ENCODE peak calls at places on chromosomes 13 and 19, in seven cellular contexts. H is spleen, N is transverse colon, Y is A549, E is stomach, P is IMR-90, Q is right lobe of liver. V is an unnamed sample.

GRCh38 chr13:48156466-48156865 is 61.6 kb upstream of the MED4 start:
- DNase-seq in P (no peak), Y (no peak), Q (no peak), E (peak; percentile 30), H (peak; percentile 89), N (peak; percentile 51), V (peak; percentile 71)

GRCh38 chr19:39671739-39672363 is 16.1 kb downstream of the LGALS16 start:
- DNase-seq in Q (no peak), P (peak; percentile 43), Y (peak; percentile 83), H (no peak), N (no peak), E (peak; percentile 29), V (no peak)

GRCh38 chr19:17090501-17091074 is 15.0 kb downstream of the MYO9B start:
- DNase-seq in N (no peak), Q (no peak), E (no peak), P (peak; percentile 60), Y (no peak), H (no peak), V (peak; percentile 68)

GRCh38 chr19:39160889-39161672 is 35.5 kb downstream of the PAK4 start:
- DNase-seq in Y (no peak), Q (no peak), P (peak; percentile 47), H (peak; percentile 63), E (no peak), N (no peak), V (no peak)

GRCh38 chr13:20518652-20519051 is 7.0 kb downstream of the CRYL1 start:
- DNase-seq in H (no peak), Q (no peak), N (no peak), Y (no peak), P (no peak), E (no peak), V (no peak)

GRCh38 chr13:74662895-74663294 is 528.7 kb upstream of the KLF12 start:
- DNase-seq in N (no peak), E (no peak), P (no peak), Q (no peak), H (no peak), Y (no peak), V (no peak)

GRCh38 chr13:41029629-41030028 is 10.5 kb upstream of the ELF1 start:
- DNase-seq in H (no peak), E (no peak), N (no peak), P (no peak), Q (no peak), Y (no peak), V (no peak)

GRCh38 chr13:111211789-111212516 is 96.8 kb downstream of the ARHGEF7 start:
- DNase-seq in Q (no peak), E (no peak), P (peak; percentile 33), H (no peak), N (no peak), Y (no peak), V (no peak)

GRCh38 chr13:105442941-105443340 is 1092.5 kb downstream of the EFNB2 start:
- DNase-seq in H (no peak), P (peak; percentile 100), Q (no peak), Y (peak; percentile 87), N (no peak), E (no peak), V (no peak)

GRCh38 chr19:3266792-3267469 is 42.5 kb downstream of the CELF5 start:
- DNase-seq in E (no peak), N (no peak), Y (no peak), Q (no peak), P (no peak), H (no peak), V (no peak)

GRCh38 chr19:10612515-10613119 is 12.7 kb upstream of the SLC44A2 start:
- DNase-seq in N (peak; percentile 61), E (peak; percentile 96), P (no peak), Q (no peak), H (peak; percentile 89), Y (no peak), V (peak; percentile 59)

GRCh38 chr13:34533941-34534340 is 408.1 kb upstream of the NBEA start:
- DNase-seq in E (no peak), Q (no peak), H (no peak), Y (no peak), N (no peak), P (no peak), V (no peak)

GRCh38 chr13:25943666-25944065 is 108.2 kb downstream of the SHISA2 start:
- DNase-seq in P (no peak), H (no peak), N (no peak), E (no peak), Q (no peak), Y (no peak), V (no peak)

GRCh38 chr19:41321600-41322270 is 11.8 kb downstream of the CCDC97 start:
- DNase-seq in N (peak; percentile 41), Y (peak; percentile 76), E (no peak), H (no peak), Q (no peak), P (peak; percentile 80), V (peak; percentile 59)

GRCh38 chr13:20349564-20350379 is 117.7 kb upstream of the GJB6 start:
- DNase-seq in P (no peak), Q (no peak), E (no peak), Y (no peak), N (no peak), H (no peak), V (no peak)

GRCh38 chr13:24866488-24866887 is 102.5 kb downstream of the RNF17 start:
- DNase-seq in N (no peak), E (no peak), H (no peak), Y (no peak), P (no peak), Q (no peak), V (no peak)
- TF ChIP-seq CTCF in N (no peak), E (no peak), H (no peak), Y (no peak), P (no peak), Q (no peak), V (no peak)

GRCh38 chr19:57632987-57633831 is at the start of gene ZNF211:
- DNase-seq in N (peak; percentile 93), P (peak; percentile 93), Q (peak; percentile 94), E (peak; percentile 92), H (peak; percentile 93), Y (peak; percentile 95), V (peak; percentile 96)
- TF ChIP-seq POLR2A in N (peak; percentile 31), P (no peak), Q (no peak), E (no peak), H (no peak), Y (peak; percentile 55), V (no peak)

DNA sequence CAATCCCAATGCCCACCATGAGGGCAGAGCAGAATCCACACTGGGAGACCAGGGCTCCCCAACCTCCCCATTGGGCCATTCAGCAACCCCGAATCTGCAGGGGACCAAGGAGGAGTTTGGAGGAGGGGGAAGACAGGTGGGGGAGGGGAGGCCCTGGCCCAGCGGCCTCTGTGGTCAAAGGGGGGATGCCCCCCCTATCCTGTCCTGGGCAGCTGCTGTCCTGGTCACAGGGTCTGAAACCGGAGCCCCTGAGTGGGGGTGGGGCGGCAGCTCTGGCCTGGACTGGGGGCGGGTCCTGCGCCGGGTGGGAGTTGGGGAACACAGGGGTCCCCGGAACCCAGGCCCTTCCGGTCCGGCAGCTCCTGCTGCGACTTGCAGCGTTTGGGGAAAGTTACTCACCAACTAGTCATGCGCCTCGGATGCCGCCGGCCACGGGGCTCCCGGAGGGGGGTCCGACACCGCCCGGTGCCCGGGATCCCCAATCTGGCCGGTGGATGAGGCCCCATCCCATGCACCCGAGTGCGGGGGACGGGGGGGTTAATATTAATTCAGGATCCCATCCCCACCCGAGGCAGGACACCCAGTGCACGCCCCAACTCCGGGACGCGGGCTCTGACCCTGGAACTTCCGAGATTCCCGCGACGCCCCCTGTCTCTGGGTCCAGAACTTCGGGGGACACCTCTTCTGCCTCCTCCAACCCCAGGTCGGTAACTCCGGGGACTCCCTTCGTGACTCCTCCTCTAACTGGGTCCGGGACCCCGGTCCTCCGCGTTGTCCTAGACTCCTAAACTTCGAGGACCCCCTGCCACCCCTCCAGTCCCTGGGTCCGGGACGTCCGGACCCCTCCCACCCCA is 868 bp downstream of the HOMER3 start:
- DNase-seq in P (peak; percentile 46), N (peak; percentile 60), Y (no peak), H (peak; percentile 83), Q (no peak), E (peak; percentile 37), V (no peak)
- H3K27ac ChIP-seq in P (peak overlapping the region; percentile 74), N (peak overlapping the region; percentile 48), Y (peak overlapping the region; percentile 99), H (peak overlapping the region; percentile 85), Q (peak overlapping the region; percentile 26), E (peak overlapping the region; percentile 80), V (peak overlapping the region; percentile 27)

GRCh38 chr19:48591021-48591420 is 15.5 kb upstream of the SPACA4 start:
- DNase-seq in N (no peak), Q (no peak), E (no peak), P (no peak), H (no peak), Y (peak; percentile 68), V (no peak)
- TF ChIP-seq CTCF in N (no peak), Q (no peak), E (no peak), P (peak; percentile 33), H (no peak), Y (no peak), V (no peak)

GRCh38 chr13:51585696-51586095 is 1.4 kb downstream of the WDFY2 start:
- DNase-seq in Y (no peak), N (no peak), P (peak; percentile 62), Q (no peak), H (no peak), E (no peak), V (no peak)

GRCh38 chr13:51585234-51585672 is 991 bp downstream of the WDFY2 start:
- DNase-seq in E (no peak), Q (no peak), P (peak; percentile 24), N (no peak), H (no peak), Y (no peak), V (no peak)

GRCh38 chr13:51583469-51583874 is 790 bp upstream of the WDFY2 start:
- DNase-seq in N (no peak), H (no peak), E (no peak), Y (no peak), Q (no peak), P (no peak), V (no peak)

GRCh38 chr13:51584731-51585191 is 499 bp downstream of the WDFY2 start:
- DNase-seq in P (peak; percentile 37), Q (peak; percentile 88), Y (peak; percentile 66), N (peak; percentile 62), H (no peak), E (peak; percentile 56), V (peak; percentile 61)

DNA sequence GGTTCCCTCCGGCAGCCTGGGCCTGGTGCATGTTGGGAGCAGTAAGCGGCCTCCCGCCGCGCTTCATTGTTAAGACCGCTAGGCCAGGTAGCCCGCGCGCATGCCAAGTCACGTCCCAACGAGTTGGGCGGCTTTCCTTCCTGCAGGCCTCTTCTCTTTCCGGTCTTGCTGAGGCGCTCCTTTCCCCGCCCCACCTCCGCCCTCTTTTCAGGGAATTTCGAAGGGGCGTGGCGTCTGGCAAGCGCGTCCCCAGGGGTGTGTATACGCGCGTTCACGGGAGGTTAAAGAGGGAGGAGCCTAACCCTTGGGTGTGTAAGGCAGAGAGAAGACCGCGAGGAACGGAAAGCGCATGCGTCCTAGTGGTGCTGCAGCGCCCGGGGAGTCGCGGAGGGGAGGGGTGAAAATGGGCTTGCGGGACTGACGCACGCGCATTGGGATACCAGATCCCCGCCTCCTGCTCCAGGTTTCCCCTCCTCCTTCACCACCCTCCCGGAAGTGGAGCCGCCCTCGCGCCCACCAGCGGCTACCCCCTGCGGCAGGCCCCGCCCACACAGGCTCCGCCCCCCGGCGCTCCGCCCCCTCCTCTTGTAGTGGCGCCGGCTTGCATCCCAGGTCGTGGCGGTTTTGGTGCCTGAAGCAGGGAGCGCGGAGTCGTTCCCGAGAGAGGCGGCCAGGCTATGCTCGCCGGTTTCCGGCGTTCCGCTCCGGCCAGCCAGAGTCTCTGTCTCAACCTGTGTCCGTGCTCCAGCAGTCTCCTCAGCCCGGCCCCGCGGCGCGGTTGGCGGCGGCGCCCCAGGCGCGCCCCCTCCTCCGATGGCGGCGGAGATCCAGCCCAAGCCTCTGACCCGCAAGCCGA is at the start of gene WDFY2:
- DNase-seq in N (peak; percentile 100), Q (peak; percentile 100), Y (peak; percentile 99), E (peak; percentile 99), H (peak; percentile 100), P (peak; percentile 100), V (peak; percentile 100)
- TF ChIP-seq POLR2A in N (peak; percentile 78), Q (peak; percentile 95), Y (peak; percentile 81), E (peak; percentile 73), H (no peak), P (peak; percentile 92), V (peak; percentile 37)

V was measured in Peyer's patch.